ENCODE peak calls at places on chromosome X, in four cellular contexts. O is WERI-Rb-1, N is retinal pigment epithelial cell, C is astrocyte of the spinal cord. J is an unnamed sample.

GRCh38 chrX:16589211-16589610 is 60.7 kb upstream of the S100G start:
- DNase-seq in N (no peak), O (no peak), C (peak), J (peak)

GRCh38 chrX:40542972-40543371 is 37.8 kb upstream of the ATP6AP2 start:
- DNase-seq in O (no peak), C (no peak), N (no peak), J (no peak)

GRCh38 chrX:68848189-68848940 is 19.5 kb downstream of the EFNB1 start:
- DNase-seq in O (no peak), C (no peak), N (no peak), J (no peak)

GRCh38 chrX:24024819-24025740 is 1.9 kb downstream of the KLHL15 start:
- DNase-seq in O (peak), C (peak), N (peak), J (peak)

GRCh38 chrX:2521092-2521926 is 20.5 kb upstream of the DHRSX start:
- DNase-seq in N (no peak), O (no peak), C (no peak), J (no peak)

GRCh38 chrX:39652336-39652735 is 445.4 kb downstream of the BCOR start:
- DNase-seq in N (no peak), C (no peak), O (no peak), J (peak)

GRCh38 chrX:70079870-70080269 is 17.6 kb downstream of the OTUD6A start:
- DNase-seq in O (no peak), C (no peak), N (no peak), J (peak)

GRCh38 chrX:40108084-40108958 is 10.6 kb upstream of the BCOR start:
- DNase-seq in O (peak), C (peak), N (no peak), J (peak)

GRCh38 chrX:43813898-43814297 is 68.4 kb downstream of the MAOB start:
- DNase-seq in N (no peak), C (no peak), O (peak), J (peak)

GRCh38 chrX:17549005-17549685 is 174.1 kb downstream of the NHS start:
- DNase-seq in N (no peak), C (peak), O (no peak), J (no peak)

GRCh38 chrX:42803320-42803719 is 25.4 kb upstream of the PPP1R2C start:
- DNase-seq in C (peak), O (no peak), N (peak), J (peak)

GRCh38 chrX:23394421-23394820 is 59.8 kb downstream of the PTCHD1 start:
- DNase-seq in O (no peak), C (peak), N (no peak), J (no peak)

GRCh38 chrX:107626481-107626880 is 1.8 kb upstream of the PRPS1 start:
- DNase-seq in C (no peak), O (no peak), N (no peak), J (no peak)

GRCh38 chrX:115547448-115547847 is 13.5 kb upstream of the PLS3 start:
- DNase-seq in O (no peak), N (no peak), C (no peak), J (no peak)

GRCh38 chrX:26952213-26952612 is 510.9 kb downstream of the PPP4R3C start:
- DNase-seq in O (no peak), C (no peak), N (peak), J (no peak)
- TF ChIP-seq CTCF in O (no peak), C (no peak), N (no peak), J (no peak)

DNA sequence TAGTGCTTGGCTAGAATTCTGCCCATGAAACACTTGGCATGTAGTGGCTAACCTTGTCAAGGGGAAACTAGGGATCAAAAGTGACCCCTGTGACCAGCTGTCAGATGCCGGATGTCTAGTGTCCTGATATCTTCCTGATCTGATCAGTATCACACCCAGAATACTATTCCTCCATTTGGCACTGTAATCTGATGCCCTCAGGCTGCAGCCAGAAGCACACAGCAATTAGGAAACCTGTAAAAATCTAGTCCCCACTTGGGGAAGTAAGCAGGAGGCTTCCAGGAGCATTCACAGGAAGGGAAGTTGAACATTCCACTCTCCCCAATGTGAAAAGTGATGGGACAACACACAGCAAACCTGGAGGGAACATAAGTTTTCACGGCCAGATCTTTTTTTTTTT is 125.1 kb downstream of the HS6ST2 start:
- DNase-seq in C (no peak), O (no peak), N (no peak), J (no peak)
- H3K4me3 ChIP-seq in C (no peak), O (no peak), N (no peak), J (no peak)

DNA sequence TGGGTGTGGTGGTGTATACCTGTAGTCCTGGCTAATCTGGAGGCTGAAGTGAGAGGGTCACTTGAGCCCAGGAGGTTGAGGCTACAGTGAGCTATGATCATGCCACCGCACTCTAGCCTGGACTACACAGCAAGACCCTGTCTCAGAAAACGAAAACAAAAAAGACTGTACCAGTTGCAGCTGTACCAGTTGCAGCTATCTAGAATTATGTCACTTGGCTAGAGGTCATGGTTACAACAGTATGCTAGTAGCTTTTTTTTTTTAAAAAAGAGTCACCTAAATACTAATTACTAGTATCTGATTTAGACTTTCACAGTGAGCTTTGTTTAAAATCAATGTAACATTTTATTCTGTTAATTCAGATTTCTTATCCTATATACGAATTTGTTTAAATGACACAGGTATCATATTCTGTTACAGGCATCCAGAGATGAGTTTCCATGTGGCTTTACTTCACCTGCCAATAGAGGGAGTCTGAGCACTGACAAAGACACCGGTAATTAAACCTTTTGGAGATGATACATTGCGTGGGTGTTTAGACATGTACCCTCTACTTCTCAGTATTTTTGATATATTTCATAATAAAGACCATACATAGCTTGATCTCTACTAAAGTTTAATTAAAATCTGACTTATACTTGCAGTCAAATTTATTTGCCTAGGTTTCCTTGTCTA is 100.2 kb upstream of the IL13RA1 start:
- DNase-seq in N (no peak), O (no peak), C (no peak), J (no peak)
- TF ChIP-seq CTCF in N (peak), O (peak), C (peak), J (no peak)

GRCh38 chrX:9379697-9380551 is 84.9 kb upstream of the TBL1X start:
- DNase-seq in C (peak), O (no peak), N (no peak), J (peak)
- H3K4me3 ChIP-seq in C (no peak), O (no peak), N (no peak), J (no peak)

DNA sequence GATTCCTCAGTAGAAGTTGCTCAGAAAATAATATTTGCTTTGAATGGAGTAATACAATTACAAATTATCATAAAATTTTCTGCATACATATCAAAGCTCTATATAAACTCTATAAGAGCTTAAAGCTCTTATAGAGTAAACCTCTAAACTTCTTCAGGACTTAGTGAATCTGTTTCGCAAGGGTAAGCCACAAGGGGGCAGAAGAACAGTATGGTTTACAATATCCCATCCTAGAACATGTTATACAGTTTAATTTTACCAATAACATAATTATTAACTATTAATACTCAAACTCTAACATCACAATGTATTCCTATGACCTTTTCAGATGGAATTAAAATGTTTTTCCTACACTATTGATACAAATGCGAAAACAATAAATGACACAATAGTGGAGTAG is 33.8 kb upstream of the SPANXN1 start:
- DNase-seq in O (no peak), C (peak), N (no peak), J (no peak)
- TF ChIP-seq CTCF in O (no peak), C (peak), N (peak), J (peak)